ENCODE peak calls at places on chromosome 6, in nine cellular contexts. N, G, A, X, R, P, U, S and T are unnamed samples.

GRCh38 chr6:4641461-4641860 is 134.7 kb upstream of the CDYL start:
- DNase-seq in G (no peak), N (no peak), X (no peak), U (no peak), R (no peak), A (no peak), P (no peak), S (no peak), T (no peak)

GRCh38 chr6:101597711-101598110 is 204.2 kb downstream of the GRIK2 start:
- DNase-seq in P (no peak), S (peak; percentile 78), X (peak; percentile 19), U (no peak), G (peak; percentile 77), N (no peak), A (no peak), R (peak; percentile 93), T (no peak)

GRCh38 chr6:49550413-49551125 is at the start of gene C6orf141:
- DNase-seq in R (no peak), U (peak; percentile 81), P (no peak), S (no peak), A (peak; percentile 43), G (no peak), N (peak; percentile 64), X (peak; percentile 70), T (no peak)

GRCh38 chr6:107666084-107666981 is 157.8 kb downstream of the SCML4 start:
- DNase-seq in P (no peak), R (peak; percentile 72), N (no peak), X (no peak), S (no peak), U (no peak), G (no peak), A (no peak), T (no peak)

GRCh38 chr6:155185544-155185943 is 78.3 kb upstream of the CLDN20 start:
- DNase-seq in X (peak; percentile 23), P (no peak), G (peak; percentile 21), U (peak; percentile 67), R (peak; percentile 24), N (peak; percentile 56), S (no peak), A (no peak), T (no peak)

GRCh38 chr6:161465403-161465802 is 191.5 kb upstream of the AGPAT4 start:
- DNase-seq in G (no peak), U (no peak), A (no peak), X (no peak), S (no peak), P (no peak), R (no peak), N (no peak), T (no peak)

GRCh38 chr6:133291671-133292070 is 50.5 kb downstream of the EYA4 start:
- DNase-seq in N (no peak), U (no peak), G (no peak), X (no peak), P (no peak), S (no peak), A (no peak), R (peak; percentile 17), T (no peak)

GRCh38 chr6:139423970-139424667 is 49.7 kb upstream of the CITED2 start:
- DNase-seq in X (no peak), R (no peak), U (no peak), G (no peak), N (no peak), S (no peak), A (no peak), P (no peak), T (no peak)

GRCh38 chr6:90701146-90701781 is 114.4 kb upstream of the MAP3K7 start:
- DNase-seq in U (no peak), X (no peak), S (no peak), N (no peak), P (no peak), A (no peak), G (no peak), R (no peak), T (no peak)

GRCh38 chr6:221531-222349 is 70.5 kb upstream of the DUSP22 start:
- DNase-seq in N (no peak), G (peak; percentile 37), P (no peak), X (no peak), R (no peak), S (no peak), U (no peak), A (no peak), T (no peak)

GRCh38 chr6:3500262-3501001 is 43.6 kb upstream of the SLC22A23 start:
- DNase-seq in S (no peak), R (no peak), U (no peak), A (no peak), N (no peak), P (no peak), X (no peak), G (peak; percentile 86), T (no peak)

GRCh38 chr6:18384621-18385020 is 2.5 kb upstream of the RNF144B start:
- DNase-seq in A (no peak), P (no peak), X (no peak), R (no peak), G (no peak), N (no peak), S (no peak), U (no peak), T (no peak)

GRCh38 chr6:90393232-90393884 is 96.7 kb upstream of the BACH2 start:
- DNase-seq in S (no peak), P (peak; percentile 55), A (peak; percentile 79), X (peak; percentile 41), G (peak; percentile 56), U (peak; percentile 45), N (peak; percentile 28), R (peak; percentile 60), T (peak; percentile 45)

GRCh38 chr6:90074161-90074560 is 179.9 kb downstream of the GJA10 start:
- DNase-seq in S (no peak), X (no peak), U (no peak), G (peak; percentile 18), P (no peak), A (peak; percentile 42), R (no peak), N (no peak), T (no peak)

GRCh38 chr6:121112358-121112757 is 221.9 kb downstream of the TBC1D32 start:
- DNase-seq in U (no peak), N (no peak), R (no peak), S (no peak), P (no peak), A (no peak), G (no peak), X (no peak), T (no peak)

GRCh38 chr6:158031445-158032353 is 50.0 kb downstream of the SYNJ2 start:
- DNase-seq in S (no peak), N (peak; percentile 63), A (no peak), X (peak; percentile 54), P (no peak), U (no peak), R (peak; percentile 91), G (peak; percentile 92), T (no peak)

GRCh38 chr6:8041933-8042583 is 22.1 kb downstream of the BLOC1S5 start:
- DNase-seq in U (no peak), A (no peak), S (no peak), X (no peak), G (no peak), N (no peak), R (no peak), P (no peak), T (no peak)

GRCh38 chr6:411402-412145 is 20.0 kb downstream of the IRF4 start:
- DNase-seq in U (no peak), X (no peak), A (no peak), P (no peak), N (no peak), S (no peak), R (no peak), G (no peak), T (no peak)

GRCh38 chr6:25504661-25505060 is 147.4 kb upstream of the SCGN start:
- DNase-seq in R (no peak), A (no peak), N (no peak), U (no peak), G (peak; percentile 13), P (no peak), X (peak; percentile 82), S (no peak), T (no peak)

GRCh38 chr6:158769228-158769627 is 49.9 kb downstream of the EZR start:
- DNase-seq in A (peak; percentile 23), N (no peak), G (no peak), P (no peak), X (no peak), S (no peak), U (no peak), R (no peak), T (no peak)

GRCh38 chr6:163947276-163947675 is 532.8 kb downstream of the QKI start:
- DNase-seq in P (no peak), S (no peak), N (no peak), A (no peak), U (no peak), R (no peak), X (no peak), G (no peak), T (no peak)

GRCh38 chr6:45946352-45946751 is 69.3 kb downstream of the CLIC5 start:
- DNase-seq in P (no peak), U (no peak), N (no peak), X (no peak), R (no peak), S (no peak), A (no peak), G (peak; percentile 92), T (no peak)

GRCh38 chr6:167678102-167679101 is 148.3 kb upstream of the AFDN start:
- DNase-seq in S (no peak), G (no peak), P (no peak), R (no peak), A (peak; percentile 7), N (no peak), U (peak; percentile 67), X (no peak), T (peak; percentile 48)

GRCh38 chr6:158686791-158687381 is 37.0 kb downstream of the SYTL3 start:
- DNase-seq in P (peak; percentile 17), X (no peak), G (no peak), N (no peak), R (no peak), S (no peak), U (peak; percentile 17), A (no peak), T (no peak)

GRCh38 chr6:3775386-3775785 is 23.9 kb upstream of the PXDC1 start:
- DNase-seq in N (no peak), X (no peak), G (no peak), A (no peak), S (no peak), R (no peak), U (no peak), P (no peak), T (no peak)

GRCh38 chr6:53858913-53859312 is 64.1 kb downstream of the LRRC1 start:
- DNase-seq in S (no peak), G (no peak), R (no peak), A (no peak), U (no peak), N (no peak), X (no peak), P (no peak), T (no peak)

GRCh38 chr6:24838081-24838480 is 39.4 kb upstream of the ARMH2 start:
- DNase-seq in G (peak; percentile 29), R (no peak), U (no peak), S (no peak), A (no peak), N (no peak), X (no peak), P (no peak), T (no peak)

GRCh38 chr6:44811456-44811855 is 423.9 kb downstream of the CDC5L start:
- DNase-seq in N (no peak), G (no peak), P (no peak), S (no peak), X (no peak), U (no peak), R (no peak), A (no peak), T (no peak)

GRCh38 chr6:98039876-98040605 is 757.0 kb upstream of the MMS22L start:
- DNase-seq in X (no peak), G (peak; percentile 17), S (no peak), A (no peak), U (no peak), N (no peak), P (no peak), R (no peak), T (no peak)

GRCh38 chr6:13511913-13512717 is 24.7 kb upstream of the GFOD1 start:
- DNase-seq in X (no peak), P (no peak), G (no peak), R (no peak), A (no peak), S (no peak), N (no peak), U (peak; percentile 86), T (no peak)